ENCODE peak calls at places on chromosome 4, in four cellular contexts. U is RPMI7951, V is M059J, K is breast epithelium. R is an unnamed sample.

GRCh38 chr4:11632488-11632887 is 203.8 kb upstream of the HS3ST1 start:
- DNase-seq in K (no peak), U (no peak), V (peak), R (no peak)

GRCh38 chr4:2923678-2924173 is 39.5 kb downstream of the NOP14 start:
- DNase-seq in V (no peak), U (no peak), K (no peak), R (no peak)

GRCh38 chr4:53591372-53591892 is at the start of gene LNX1:
- DNase-seq in U (no peak), K (peak), V (no peak), R (no peak)

GRCh38 chr4:111633663-111634266 is 511.5 kb upstream of the FAM241A start:
- DNase-seq in K (no peak), V (no peak), U (no peak), R (no peak)

GRCh38 chr4:184444215-184444952 is 30.0 kb downstream of the IRF2 start:
- DNase-seq in K (no peak), U (no peak), V (peak), R (no peak)

GRCh38 chr4:129246850-129247542 is 151.0 kb downstream of the C4orf33 start:
- DNase-seq in V (no peak), U (no peak), K (no peak), R (no peak)

GRCh38 chr4:20625460-20625859 is 74.8 kb upstream of the PACRGL start:
- DNase-seq in K (no peak), U (no peak), V (no peak), R (no peak)

GRCh38 chr4:23889814-23890269 is at the start of gene PPARGC1A:
- DNase-seq in U (peak), V (peak), K (peak), R (no peak)

GRCh38 chr4:20362148-20362547 is 110.4 kb downstream of the SLIT2 start:
- DNase-seq in K (no peak), U (no peak), V (no peak), R (no peak)

GRCh38 chr4:57182132-57182874 is 72.1 kb upstream of the IGFBP7 start:
- DNase-seq in V (peak), U (peak), K (no peak), R (no peak)

GRCh38 chr4:7638984-7639789 is 204.5 kb upstream of the PSAPL1 start:
- DNase-seq in U (peak), V (no peak), K (no peak), R (no peak)

GRCh38 chr4:3193531-3194203 is 55.3 kb upstream of the MSANTD1 start:
- DNase-seq in V (peak), U (peak), K (no peak), R (no peak)

GRCh38 chr4:13933163-13933562 is 305.6 kb upstream of the BOD1L1 start:
- DNase-seq in U (peak), V (peak), K (no peak), R (no peak)

GRCh38 chr4:36677122-36677521 is 395.7 kb downstream of the DTHD1 start:
- DNase-seq in V (no peak), K (no peak), U (no peak), R (no peak)

GRCh38 chr4:37540486-37540885 is 145.7 kb downstream of the RELL1 start:
- DNase-seq in K (no peak), U (peak), V (no peak), R (no peak)

GRCh38 chr4:82431026-82431745 is 796 bp downstream of the ENOPH1 start:
- DNase-seq in V (no peak), U (no peak), K (peak), R (peak)

GRCh38 chr4:81021526-81021944 is 9.0 kb upstream of the BMP3 start:
- DNase-seq in V (no peak), U (no peak), K (no peak), R (no peak)

GRCh38 chr4:6079965-6080364 is 61.7 kb upstream of the C4orf50 start:
- DNase-seq in K (no peak), U (no peak), V (no peak), R (no peak)

GRCh38 chr4:180028682-180029081 is 2214.5 kb upstream of the TENM3 start:
- DNase-seq in V (peak), K (no peak), U (peak), R (no peak)

GRCh38 chr4:8191136-8191747 is 7.8 kb upstream of the SH3TC1 start:
- DNase-seq in U (peak), K (peak), V (peak), R (no peak)

R was measured in effector memory CD4-positive, alpha-beta T cell.